ENCODE peak calls at places on chromosomes 16 and 17, in eight cellular contexts. U is breast epithelium; O is naive thymus-derived CD8-positive, alpha-beta T cell; T is stomach; P is activated CD8-positive, alpha-beta memory T cell treated with anti-CD3 and anti-CD28 coated beads for 1 hour; C is KBM-7; B is ACHN; D is activated CD4-positive, alpha-beta T cell treated with anti-CD3 and anti-CD28 coated beads, Interleukin-2, amount 50 U/mL, for 1 hour. R is an unnamed sample.

GRCh38 chr16:58197314-58198012 is 443 bp downstream of the CSNK2A2 start:
- DNase-seq in O (no peak), B (no peak), D (no peak), T (no peak), P (no peak), C (peak; percentile 27), U (no peak), R (no peak)

GRCh38 chr16:68279726-68280125 is 15.4 kb downstream of the SLC7A6 start:
- DNase-seq in T (no peak), C (no peak), D (no peak), O (no peak), P (no peak), U (no peak), B (no peak), R (no peak)

GRCh38 chr16:79267781-79268180 is 332.8 kb downstream of the MAF start:
- DNase-seq in B (no peak), P (no peak), O (no peak), T (no peak), U (no peak), C (no peak), D (no peak), R (no peak)

GRCh38 chr16:72277749-72278148 is 105.8 kb upstream of the PMFBP1 start:
- DNase-seq in B (no peak), P (no peak), T (no peak), D (no peak), U (no peak), C (no peak), O (no peak), R (no peak)

GRCh38 chr16:51723016-51723724 is 572.1 kb upstream of the SALL1 start:
- DNase-seq in T (no peak), D (no peak), P (no peak), O (no peak), B (no peak), C (no peak), U (no peak), R (no peak)

GRCh38 chr16:57764341-57765159 is 29.0 kb downstream of the KATNB1 start:
- DNase-seq in D (no peak), U (no peak), P (no peak), C (peak; percentile 32), T (no peak), B (peak; percentile 96), O (peak; percentile 27), R (no peak)

GRCh38 chr16:56610017-56610608 is 1.7 kb downstream of the MT2A start:
- DNase-seq in C (peak; percentile 79), D (peak; percentile 58), P (peak; percentile 37), O (peak; percentile 74), B (peak; percentile 87), U (no peak), T (peak; percentile 47), R (peak; percentile 79)

GRCh38 chr17:78748730-78749317 is 33.2 kb downstream of the CYTH1 start:
- DNase-seq in O (peak; percentile 75), B (no peak), C (peak; percentile 96), U (no peak), D (peak; percentile 74), T (peak; percentile 62), P (peak; percentile 50), R (peak; percentile 74)

GRCh38 chr16:26598061-26598460 is 468.7 kb upstream of the C16orf82 start:
- DNase-seq in U (no peak), B (no peak), O (peak; percentile 8), P (peak; percentile 25), C (peak; percentile 5), D (peak; percentile 6), T (no peak), R (no peak)

GRCh38 chr17:29027521-29027920 is 15.4 kb upstream of the PIPOX start:
- DNase-seq in O (no peak), T (no peak), B (no peak), U (no peak), P (no peak), C (no peak), D (no peak), R (no peak)

GRCh38 chr17:28711723-28712036 is at the start of gene PROCA1:
- DNase-seq in O (no peak), T (no peak), C (no peak), D (peak; percentile 30), B (no peak), U (no peak), P (peak; percentile 13), R (no peak)

GRCh38 chr16:14475370-14476139 is 154.5 kb downstream of the PARN start:
- DNase-seq in P (no peak), B (no peak), U (no peak), O (no peak), C (no peak), D (no peak), T (peak; percentile 37), R (no peak)

GRCh38 chr16:22648141-22648540 is 137.4 kb downstream of the NPIPB5 start:
- DNase-seq in T (no peak), C (no peak), D (no peak), O (no peak), B (no peak), P (no peak), U (no peak), R (no peak)

R was measured in left lobe of liver.